ENCODE peak calls at places on chromosomes 13 and 19, in six cellular contexts. E is LHCN-M2; D is stimulated activated CD8-positive, alpha-beta memory T cell treated with anti-CD3 and anti-CD28 coated beads, Interleukin-12 subunit alpha, Interleukin-12 subunit beta, amount 100 ng/mL, for 1 hour; Z is stomach; O is WERI-Rb-1; H is A172. A is an unnamed sample.

GRCh38 chr19:43636121-43636683 is 3.4 kb downstream of the CADM4 start:
- DNase-seq in E (peak), D (no peak), Z (no peak), O (no peak), H (peak), A (no peak)

GRCh38 chr13:35906636-35907035 is 224.5 kb downstream of the DCLK1 start:
- DNase-seq in E (no peak), D (no peak), Z (no peak), O (no peak), H (no peak), A (no peak)

GRCh38 chr19:52542984-52543664 is 15.7 kb downstream of the ZNF808 start:
- DNase-seq in E (peak), D (no peak), Z (no peak), O (no peak), H (no peak), A (no peak)

GRCh38 chr13:111937763-111938375 is 129.1 kb upstream of the SOX1 start:
- DNase-seq in E (no peak), D (no peak), Z (peak), O (no peak), H (no peak), A (no peak)

GRCh38 chr19:35442091-35442490 is 6.0 kb upstream of the FFAR2 start:
- DNase-seq in E (no peak), D (no peak), Z (no peak), O (peak), H (no peak), A (no peak)

GRCh38 chr19:17829855-17830566 is 8.7 kb upstream of the INSL3 start:
- DNase-seq in E (no peak), D (no peak), Z (no peak), O (peak), H (peak), A (no peak)

GRCh38 chr13:33717775-33718174 is 100.2 kb upstream of the RFC3 start:
- DNase-seq in E (no peak), D (no peak), Z (no peak), O (no peak), H (no peak), A (no peak)

GRCh38 chr13:25186187-25186586 is 14.1 kb upstream of the AMER2 start:
- DNase-seq in E (no peak), D (no peak), Z (no peak), O (no peak), H (no peak), A (no peak)

GRCh38 chr19:32343550-32344262 is 1.7 kb upstream of the ZNF507 start:
- DNase-seq in E (no peak), D (no peak), Z (no peak), O (no peak), H (no peak), A (no peak)

GRCh38 chr19:49528211-49528771 is 488 bp downstream of the RCN3 start:
- DNase-seq in E (peak), D (no peak), Z (no peak), O (no peak), H (no peak), A (no peak)

GRCh38 chr19:31214086-31214485 is 135.2 kb downstream of the TSHZ3 start:
- DNase-seq in E (peak), D (peak), Z (peak), O (no peak), H (peak), A (peak)

GRCh38 chr19:13781547-13781946 is 7.3 kb downstream of the C19orf53 start:
- DNase-seq in E (peak), D (no peak), Z (peak), O (peak), H (peak), A (no peak)

GRCh38 chr13:102609696-102610095 is 12.9 kb downstream of the TPP2 start:
- DNase-seq in E (no peak), D (no peak), Z (no peak), O (no peak), H (no peak), A (no peak)

GRCh38 chr19:46287585-46287984 is 9.3 kb upstream of the HIF3A start:
- DNase-seq in E (no peak), D (no peak), Z (no peak), O (no peak), H (no peak), A (no peak)

GRCh38 chr13:113187263-113187669 is 21.2 kb downstream of the PCID2 start:
- DNase-seq in E (peak), D (no peak), Z (peak), O (no peak), H (peak), A (peak)

GRCh38 chr19:52138614-52139290 is 986 bp downstream of the ZNF616 start:
- DNase-seq in E (peak), D (no peak), Z (no peak), O (peak), H (peak), A (no peak)

GRCh38 chr19:10044390-10044789 is 31.1 kb downstream of the RDH8 start:
- DNase-seq in E (no peak), D (no peak), Z (no peak), O (no peak), H (no peak), A (no peak)

GRCh38 chr19:38655148-38655824 is 7.8 kb downstream of the ACTN4 start:
- DNase-seq in E (peak), D (no peak), Z (no peak), O (no peak), H (no peak), A (no peak)

GRCh38 chr19:5627395-5627904 is 4.6 kb downstream of the SAFB start:
- DNase-seq in E (peak), D (no peak), Z (peak), O (peak), H (peak), A (no peak)

GRCh38 chr19:3671680-3672574 is 28.3 kb downstream of the PIP5K1C start:
- DNase-seq in E (no peak), D (no peak), Z (no peak), O (no peak), H (no peak), A (no peak)

GRCh38 chr13:62320129-62320724 is 904.6 kb upstream of the PCDH20 start:
- DNase-seq in E (peak), D (no peak), Z (no peak), O (no peak), H (peak), A (no peak)

GRCh38 chr13:83496501-83496900 is 385.8 kb downstream of the SLITRK1 start:
- DNase-seq in E (no peak), D (no peak), Z (no peak), O (no peak), H (no peak), A (no peak)

GRCh38 chr13:99967884-99968520 is 3.6 kb downstream of the ZIC5 start:
- DNase-seq in E (no peak), D (no peak), Z (no peak), O (peak), H (no peak), A (no peak)

GRCh38 chr13:79445968-79446645 is 34.8 kb upstream of the NDFIP2 start:
- DNase-seq in E (no peak), D (no peak), Z (no peak), O (no peak), H (no peak), A (no peak)

GRCh38 chr19:2805261-2805900 is 14.3 kb upstream of the ZNF554 start:
- DNase-seq in E (no peak), D (no peak), Z (no peak), O (no peak), H (no peak), A (no peak)

GRCh38 chr19:13742756-13743155 is 21.6 kb upstream of the MRI1 start:
- DNase-seq in E (peak), D (no peak), Z (no peak), O (no peak), H (no peak), A (no peak)

GRCh38 chr19:1007399-1007745 is 7.2 kb downstream of the GRIN3B start:
- DNase-seq in E (no peak), D (no peak), Z (no peak), O (no peak), H (no peak), A (no peak)

GRCh38 chr13:110643324-110643723 is 28.0 kb downstream of the NAXD start:
- DNase-seq in E (no peak), D (no peak), Z (peak), O (no peak), H (no peak), A (no peak)

GRCh38 chr19:35507561-35507960 is 5.9 kb downstream of the DMKN start:
- DNase-seq in E (no peak), D (no peak), Z (no peak), O (no peak), H (no peak), A (no peak)

GRCh38 chr13:73715114-73715909 is 418.9 kb downstream of the KLF12 start:
- DNase-seq in E (no peak), D (peak), Z (no peak), O (no peak), H (no peak), A (no peak)

GRCh38 chr19:16266586-16266942 is 58.1 kb upstream of the KLF2 start:
- DNase-seq in E (no peak), D (peak), Z (no peak), O (no peak), H (no peak), A (no peak)

GRCh38 chr19:6663236-6664187 is 6.4 kb downstream of the TNFSF14 start:
- DNase-seq in E (peak), D (no peak), Z (no peak), O (no peak), H (no peak), A (peak)

GRCh38 chr19:10454267-10454666 is 33.9 kb downstream of the PDE4A start:
- DNase-seq in E (peak), D (no peak), Z (no peak), O (peak), H (peak), A (peak)

GRCh38 chr19:45322744-45323281 is at the start of gene CKM:
- DNase-seq in E (no peak), D (no peak), Z (no peak), O (no peak), H (no peak), A (no peak)

GRCh38 chr19:14347999-14348889 is 33.0 kb upstream of the ADGRE5 start:
- DNase-seq in E (peak), D (peak), Z (peak), O (peak), H (peak), A (no peak)

A was measured in SW 1271.